ENCODE peak calls at places on chromosomes 3 and 15, in ten cellular contexts. G, P, V, R, N, B, Z, M, K and F are unnamed samples.

GRCh38 chr15:95559875-95560394 is 770.6 kb upstream of the NR2F2 start:
- DNase-seq in G (no peak), P (peak), V (no peak), R (no peak), N (peak), B (no peak), Z (peak), M (peak), K (peak), F (no peak)

GRCh38 chr15:29889545-29890329 is 67.5 kb upstream of the TJP1 start:
- DNase-seq in G (no peak), P (no peak), V (no peak), R (no peak), N (no peak), B (no peak), Z (no peak), M (no peak), K (no peak), F (no peak)

GRCh38 chr3:105618561-105618960 is 250.3 kb downstream of the CBLB start:
- DNase-seq in G (no peak), P (no peak), V (no peak), R (no peak), N (no peak), B (no peak), Z (no peak), M (no peak), K (no peak), F (no peak)

GRCh38 chr3:138137901-138138300 is 5.7 kb upstream of the A4GNT start:
- DNase-seq in G (no peak), P (no peak), V (no peak), R (no peak), N (no peak), B (no peak), Z (no peak), M (no peak), K (no peak), F (no peak)

GRCh38 chr3:133857767-133858166 is 37.9 kb downstream of the RAB6B start:
- DNase-seq in G (no peak), P (no peak), V (no peak), R (no peak), N (no peak), B (no peak), Z (no peak), M (no peak), K (no peak), F (no peak)

GRCh38 chr3:150681037-150681436 is 22.7 kb downstream of the ERICH6 start:
- DNase-seq in G (no peak), P (no peak), V (no peak), R (no peak), N (no peak), B (no peak), Z (no peak), M (no peak), K (no peak), F (no peak)

GRCh38 chr3:98732239-98733054 is 30.7 kb upstream of the ST3GAL6 start:
- DNase-seq in G (peak), P (no peak), V (no peak), R (peak), N (peak), B (peak), Z (no peak), M (no peak), K (peak), F (no peak)

GRCh38 chr3:101791778-101792177 is 12.8 kb downstream of the NXPE3 start:
- DNase-seq in G (no peak), P (no peak), V (no peak), R (no peak), N (no peak), B (no peak), Z (no peak), M (no peak), K (no peak), F (no peak)

GRCh38 chr3:39255503-39256325 is 24.1 kb downstream of the CX3CR1 start:
- DNase-seq in G (no peak), P (no peak), V (no peak), R (no peak), N (peak), B (peak), Z (no peak), M (no peak), K (no peak), F (no peak)

GRCh38 chr3:16369247-16369646 is 104.2 kb downstream of the OXNAD1 start:
- DNase-seq in G (no peak), P (peak), V (no peak), R (no peak), N (no peak), B (no peak), Z (no peak), M (no peak), K (no peak), F (no peak)

GRCh38 chr15:83204697-83205096 is 2.9 kb downstream of the HDGFL3 start:
- DNase-seq in G (no peak), P (no peak), V (no peak), R (no peak), N (no peak), B (no peak), Z (no peak), M (no peak), K (no peak), F (no peak)

GRCh38 chr15:83206971-83207621 is 527 bp downstream of the HDGFL3 start:
- DNase-seq in G (peak), P (no peak), V (no peak), R (peak), N (peak), B (peak), Z (no peak), M (no peak), K (peak), F (no peak)

GRCh38 chr15:83206387-83206970 is 1.1 kb downstream of the HDGFL3 start:
- DNase-seq in G (no peak), P (no peak), V (no peak), R (peak), N (no peak), B (no peak), Z (no peak), M (no peak), K (peak), F (no peak)

GRCh38 chr15:83207622-83208356 is at the start of gene HDGFL3:
- DNase-seq in G (peak), P (peak), V (no peak), R (peak), N (peak), B (peak), Z (no peak), M (no peak), K (peak), F (no peak)

DNA sequence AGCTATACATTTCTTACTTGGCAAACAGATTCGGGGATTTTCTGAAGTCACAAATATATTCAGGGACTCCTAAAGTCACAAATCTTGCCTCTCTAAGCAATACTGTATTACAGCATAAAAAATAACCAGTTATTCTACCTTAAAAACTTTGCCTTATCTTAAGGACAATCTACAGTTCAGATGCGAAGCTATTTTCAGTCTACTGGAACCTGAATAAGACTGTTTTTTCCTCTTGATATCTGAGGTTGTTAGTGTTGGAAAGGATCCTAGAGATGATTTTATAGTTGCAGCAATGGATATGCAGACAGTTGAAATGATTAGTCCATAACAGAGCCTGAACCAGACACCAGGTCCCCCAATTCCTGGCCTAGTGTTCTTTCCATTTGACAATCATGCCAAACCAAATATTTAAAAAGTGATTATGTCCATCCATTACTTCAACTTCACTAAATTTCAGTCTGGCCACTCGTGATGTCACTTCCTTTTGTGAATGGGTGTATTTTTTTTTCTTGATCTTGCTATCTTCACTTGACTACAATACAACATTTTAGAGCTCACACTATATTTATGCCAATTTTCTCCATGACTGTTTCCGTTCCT is 1.8 kb downstream of the HDGFL3 start:
- DNase-seq in G (no peak), P (peak), V (no peak), R (no peak), N (no peak), B (no peak), Z (no peak), M (peak), K (peak), F (peak)
- H3K4me3 ChIP-seq in G (peak), P (peak), V (peak), R (no peak), N (peak), B (peak), Z (peak), M (peak), K (peak), F (no peak)

GRCh38 chr3:74402821-74403220 is 211.6 kb downstream of the CNTN3 start:
- DNase-seq in G (no peak), P (no peak), V (no peak), R (no peak), N (no peak), B (no peak), Z (no peak), M (no peak), K (no peak), F (no peak)
- TF ChIP-seq CTCF in G (no peak), P (no peak), V (no peak), R (no peak), N (no peak), B (no peak), Z (no peak), M (no peak), K (no peak), F (no peak)

DNA sequence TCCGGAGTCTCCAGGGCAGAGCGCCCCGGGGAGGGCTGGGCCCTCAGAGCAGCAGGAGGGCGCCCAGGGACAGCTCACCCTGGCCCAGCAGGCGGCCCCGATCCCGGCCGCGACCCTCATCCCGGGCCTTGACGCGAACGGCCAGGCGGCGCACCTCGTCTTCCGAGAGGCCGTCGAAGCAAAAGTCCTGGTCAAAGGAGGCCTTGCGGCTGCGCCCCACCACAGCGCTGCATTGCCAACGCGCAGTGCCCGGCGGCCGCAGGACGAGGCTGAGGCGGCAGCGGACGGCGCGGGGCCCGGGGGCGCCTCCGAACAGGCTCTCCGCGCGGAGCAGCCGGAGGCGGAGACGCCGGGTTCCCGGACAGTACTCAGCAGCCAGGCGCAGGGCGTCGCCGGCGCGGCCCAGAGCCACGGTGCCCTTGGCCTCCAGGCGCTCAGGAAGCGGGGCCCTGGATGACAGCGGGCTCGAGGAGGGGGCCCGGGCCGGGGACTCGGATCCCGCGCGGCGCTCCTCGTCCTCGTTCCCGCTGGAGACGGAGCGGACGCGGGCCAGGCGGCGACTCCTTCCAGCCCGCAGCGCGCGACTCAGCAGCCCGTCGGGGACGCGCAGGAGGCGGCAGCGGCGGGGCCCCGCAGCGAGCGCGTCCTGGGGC is 1.1 kb downstream of the C2CD4B start:
- DNase-seq in G (peak), P (no peak), V (no peak), R (no peak), N (no peak), B (peak), Z (no peak), M (no peak), K (peak), F (no peak)
- H3K4me3 ChIP-seq in G (peak), P (no peak), V (peak), R (peak), N (peak), B (peak), Z (peak), M (no peak), K (peak), F (no peak)

GRCh38 chr3:187292186-187292585 is 649 bp upstream of the MASP1 start:
- DNase-seq in G (no peak), P (no peak), V (no peak), R (no peak), N (no peak), B (no peak), Z (no peak), M (no peak), K (no peak), F (no peak)

GRCh38 chr3:187291512-187292132 is at the start of gene MASP1:
- DNase-seq in G (peak), P (no peak), V (no peak), R (peak), N (no peak), B (no peak), Z (no peak), M (no peak), K (peak), F (no peak)

GRCh38 chr3:187291001-187291511 is 481 bp downstream of the MASP1 start:
- DNase-seq in G (no peak), P (peak), V (no peak), R (peak), N (no peak), B (no peak), Z (no peak), M (no peak), K (peak), F (no peak)

GRCh38 chr3:187288176-187288893 is 3.2 kb downstream of the MASP1 start:
- DNase-seq in G (no peak), P (no peak), V (no peak), R (no peak), N (peak), B (no peak), Z (no peak), M (no peak), K (no peak), F (peak)

DNA sequence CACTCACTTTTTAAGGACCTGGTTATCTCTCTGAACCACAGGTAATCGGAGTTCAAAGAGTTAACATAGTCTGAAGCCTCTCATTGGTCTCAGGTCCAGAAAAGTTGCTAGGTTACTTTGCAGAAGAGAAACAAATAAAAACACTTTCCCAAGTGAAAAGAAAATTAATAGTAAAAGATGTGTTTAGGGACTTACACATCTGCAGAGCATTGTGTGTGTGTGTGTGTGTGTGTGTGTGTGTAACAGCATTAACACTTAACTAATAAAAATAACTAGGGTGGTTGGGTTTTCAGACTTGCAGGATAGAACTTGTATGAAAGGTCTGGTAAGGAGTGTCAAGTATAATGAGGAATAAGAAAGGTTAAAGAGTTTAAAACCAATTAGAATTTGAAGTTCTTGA is 976 bp downstream of the MASP1 start:
- DNase-seq in G (no peak), P (no peak), V (no peak), R (no peak), N (no peak), B (no peak), Z (no peak), M (no peak), K (peak), F (no peak)
- TF ChIP-seq CTCF in G (no peak), P (no peak), V (no peak), R (no peak), N (no peak), B (no peak), Z (no peak), M (no peak), K (no peak), F (no peak)

GRCh38 chr15:90402230-90402629 is 14.2 kb downstream of the IQGAP1 start:
- DNase-seq in G (no peak), P (peak), V (no peak), R (no peak), N (peak), B (no peak), Z (no peak), M (no peak), K (peak), F (no peak)
- H3K4me3 ChIP-seq in G (no peak), P (no peak), V (peak), R (no peak), N (no peak), B (no peak), Z (no peak), M (no peak), K (no peak), F (no peak)

DNA sequence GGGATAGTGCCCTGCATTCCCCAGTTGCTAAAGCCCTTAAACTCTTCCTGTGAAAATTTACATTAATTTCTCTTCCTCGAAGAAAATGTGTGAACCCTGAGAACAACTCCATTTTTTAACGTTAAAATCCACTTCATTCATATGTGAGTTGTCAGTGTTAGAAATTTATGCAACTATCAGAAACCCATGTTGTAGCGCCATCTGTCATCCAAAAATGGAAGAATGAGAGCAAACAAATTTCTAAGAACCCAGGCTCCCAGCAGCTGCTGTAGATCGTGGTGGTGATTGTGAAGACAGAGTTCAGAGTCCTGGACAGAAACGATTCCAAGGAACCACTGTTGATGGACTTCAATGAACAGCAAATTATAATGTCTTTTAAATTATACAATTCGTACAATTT is 179.7 kb upstream of the NDN start:
- DNase-seq in G (no peak), P (peak), V (no peak), R (no peak), N (no peak), B (no peak), Z (no peak), M (no peak), K (no peak), F (peak)
- TF ChIP-seq CTCF in G (peak), P (peak), V (no peak), R (no peak), N (no peak), B (peak), Z (peak), M (no peak), K (no peak), F (peak)

GRCh38 chr15:97210277-97210676 is 750.2 kb upstream of the ARRDC4 start:
- DNase-seq in G (no peak), P (no peak), V (no peak), R (no peak), N (no peak), B (no peak), Z (no peak), M (no peak), K (no peak), F (no peak)
- H3K4me3 ChIP-seq in G (no peak), P (no peak), V (no peak), R (no peak), N (no peak), B (no peak), Z (no peak), M (no peak), K (no peak), F (no peak)